ENCODE peak calls at places on chromosomes 4 and X, in nine cellular contexts. One of them, this sample, is unnamed.

GRCh38 chrX:24508375-24508774 is 43.3 kb downstream of the PDK3 start:
- DNase-seq in NCI-H1417: no peak
- DNase-seq in DMS153: no peak
- DNase-seq in activated T-helper 9 cell treated with anti-CD3 and anti-CD28 coated beads, Interleukin-2, amount 50 U/mL, for 16 hours: no peak
- DNase-seq in HT-29: no peak
- DNase-seq in lower lobe of right lung: no peak
- DNase-seq in central memory CD4-positive, alpha-beta T cell: no peak
- DNase-seq in left ventricle myocardium inferior: no peak
- DNase-seq in ELR: no peak
- DNase-seq in this sample: no peak

GRCh38 chrX:140389331-140389730 is 115.5 kb downstream of the SOX3 start:
- DNase-seq in NCI-H1417: no peak
- DNase-seq in DMS153: no peak
- DNase-seq in activated T-helper 9 cell treated with anti-CD3 and anti-CD28 coated beads, Interleukin-2, amount 50 U/mL, for 16 hours: no peak
- DNase-seq in HT-29: no peak
- DNase-seq in lower lobe of right lung: no peak
- DNase-seq in central memory CD4-positive, alpha-beta T cell: no peak
- DNase-seq in left ventricle myocardium inferior: no peak
- DNase-seq in ELR: no peak
- DNase-seq in this sample: no peak

GRCh38 chr4:56003606-56004005 is 54.9 kb downstream of the CEP135 start:
- DNase-seq in NCI-H1417: no peak
- DNase-seq in DMS153: no peak
- DNase-seq in activated T-helper 9 cell treated with anti-CD3 and anti-CD28 coated beads, Interleukin-2, amount 50 U/mL, for 16 hours: no peak
- DNase-seq in HT-29: no peak
- DNase-seq in lower lobe of right lung: no peak
- DNase-seq in central memory CD4-positive, alpha-beta T cell: no peak
- DNase-seq in left ventricle myocardium inferior: no peak
- DNase-seq in ELR: no peak
- DNase-seq in this sample: no peak

GRCh38 chrX:102517331-102517730 is 792 bp upstream of the TMSB15A start:
- DNase-seq in NCI-H1417: peak; percentile 61
- DNase-seq in DMS153: peak; percentile 3
- DNase-seq in activated T-helper 9 cell treated with anti-CD3 and anti-CD28 coated beads, Interleukin-2, amount 50 U/mL, for 16 hours: no peak
- DNase-seq in HT-29: peak; percentile 30
- DNase-seq in lower lobe of right lung: no peak
- DNase-seq in central memory CD4-positive, alpha-beta T cell: no peak
- DNase-seq in left ventricle myocardium inferior: no peak
- DNase-seq in ELR: peak; percentile 34
- DNase-seq in this sample: peak; percentile 35

GRCh38 chr4:30537462-30537861 is 182.7 kb upstream of the PCDH7 start:
- DNase-seq in NCI-H1417: no peak
- DNase-seq in DMS153: no peak
- DNase-seq in activated T-helper 9 cell treated with anti-CD3 and anti-CD28 coated beads, Interleukin-2, amount 50 U/mL, for 16 hours: no peak
- DNase-seq in HT-29: peak; percentile 80
- DNase-seq in lower lobe of right lung: no peak
- DNase-seq in central memory CD4-positive, alpha-beta T cell: no peak
- DNase-seq in left ventricle myocardium inferior: no peak
- DNase-seq in ELR: peak; percentile 92
- DNase-seq in this sample: no peak

GRCh38 chr4:85153221-85153620 is 186.7 kb upstream of the WDFY3 start:
- DNase-seq in NCI-H1417: no peak
- DNase-seq in DMS153: no peak
- DNase-seq in activated T-helper 9 cell treated with anti-CD3 and anti-CD28 coated beads, Interleukin-2, amount 50 U/mL, for 16 hours: no peak
- DNase-seq in HT-29: no peak
- DNase-seq in lower lobe of right lung: no peak
- DNase-seq in central memory CD4-positive, alpha-beta T cell: no peak
- DNase-seq in left ventricle myocardium inferior: no peak
- DNase-seq in ELR: no peak
- DNase-seq in this sample: no peak

GRCh38 chr4:79366422-79366821 is 40.6 kb upstream of the NAA11 start:
- DNase-seq in NCI-H1417: no peak
- DNase-seq in DMS153: no peak
- DNase-seq in activated T-helper 9 cell treated with anti-CD3 and anti-CD28 coated beads, Interleukin-2, amount 50 U/mL, for 16 hours: no peak
- DNase-seq in HT-29: no peak
- DNase-seq in lower lobe of right lung: no peak
- DNase-seq in central memory CD4-positive, alpha-beta T cell: no peak
- DNase-seq in left ventricle myocardium inferior: no peak
- DNase-seq in ELR: no peak
- DNase-seq in this sample: no peak

GRCh38 chr4:4838602-4839470 is 20.6 kb upstream of the MSX1 start:
- DNase-seq in NCI-H1417: no peak
- DNase-seq in DMS153: no peak
- DNase-seq in activated T-helper 9 cell treated with anti-CD3 and anti-CD28 coated beads, Interleukin-2, amount 50 U/mL, for 16 hours: no peak
- DNase-seq in HT-29: no peak
- DNase-seq in lower lobe of right lung: no peak
- DNase-seq in central memory CD4-positive, alpha-beta T cell: no peak
- DNase-seq in left ventricle myocardium inferior: no peak
- DNase-seq in ELR: no peak
- DNase-seq in this sample: no peak

GRCh38 chr4:6580353-6580752 is 5.4 kb downstream of the MAN2B2 start:
- DNase-seq in NCI-H1417: no peak
- DNase-seq in DMS153: no peak
- DNase-seq in activated T-helper 9 cell treated with anti-CD3 and anti-CD28 coated beads, Interleukin-2, amount 50 U/mL, for 16 hours: no peak
- DNase-seq in HT-29: no peak
- DNase-seq in lower lobe of right lung: no peak
- DNase-seq in central memory CD4-positive, alpha-beta T cell: no peak
- DNase-seq in left ventricle myocardium inferior: no peak
- DNase-seq in ELR: no peak
- DNase-seq in this sample: no peak

GRCh38 chr4:41749650-41750049 is 1.1 kb upstream of the PHOX2B start:
- DNase-seq in NCI-H1417: peak; percentile 43
- DNase-seq in DMS153: no peak
- DNase-seq in activated T-helper 9 cell treated with anti-CD3 and anti-CD28 coated beads, Interleukin-2, amount 50 U/mL, for 16 hours: no peak
- DNase-seq in HT-29: no peak
- DNase-seq in lower lobe of right lung: no peak
- DNase-seq in central memory CD4-positive, alpha-beta T cell: no peak
- DNase-seq in left ventricle myocardium inferior: no peak
- DNase-seq in ELR: no peak
- DNase-seq in this sample: no peak

GRCh38 chr4:33725861-33726260 is 2518.5 kb downstream of the ARAP2 start:
- DNase-seq in NCI-H1417: no peak
- DNase-seq in DMS153: no peak
- DNase-seq in activated T-helper 9 cell treated with anti-CD3 and anti-CD28 coated beads, Interleukin-2, amount 50 U/mL, for 16 hours: no peak
- DNase-seq in HT-29: no peak
- DNase-seq in lower lobe of right lung: no peak
- DNase-seq in central memory CD4-positive, alpha-beta T cell: no peak
- DNase-seq in left ventricle myocardium inferior: no peak
- DNase-seq in ELR: no peak
- DNase-seq in this sample: no peak

GRCh38 chrX:30488092-30488491 is 89.5 kb downstream of the TASL start:
- DNase-seq in NCI-H1417: peak; percentile 23
- DNase-seq in DMS153: no peak
- DNase-seq in activated T-helper 9 cell treated with anti-CD3 and anti-CD28 coated beads, Interleukin-2, amount 50 U/mL, for 16 hours: no peak
- DNase-seq in HT-29: no peak
- DNase-seq in lower lobe of right lung: no peak
- DNase-seq in central memory CD4-positive, alpha-beta T cell: no peak
- DNase-seq in left ventricle myocardium inferior: no peak
- DNase-seq in ELR: peak; percentile 4
- DNase-seq in this sample: no peak

GRCh38 chr4:161546902-161547301 is 616.9 kb downstream of the FSTL5 start:
- DNase-seq in NCI-H1417: no peak
- DNase-seq in DMS153: no peak
- DNase-seq in activated T-helper 9 cell treated with anti-CD3 and anti-CD28 coated beads, Interleukin-2, amount 50 U/mL, for 16 hours: no peak
- DNase-seq in HT-29: no peak
- DNase-seq in lower lobe of right lung: no peak
- DNase-seq in central memory CD4-positive, alpha-beta T cell: no peak
- DNase-seq in left ventricle myocardium inferior: no peak
- DNase-seq in ELR: no peak
- DNase-seq in this sample: no peak

GRCh38 chrX:3346436-3347329 is at the start of gene MXRA5:
- DNase-seq in NCI-H1417: no peak
- DNase-seq in DMS153: no peak
- DNase-seq in activated T-helper 9 cell treated with anti-CD3 and anti-CD28 coated beads, Interleukin-2, amount 50 U/mL, for 16 hours: no peak
- DNase-seq in HT-29: no peak
- DNase-seq in lower lobe of right lung: no peak
- DNase-seq in central memory CD4-positive, alpha-beta T cell: no peak
- DNase-seq in left ventricle myocardium inferior: peak; percentile 17
- DNase-seq in ELR: no peak
- DNase-seq in this sample: no peak

GRCh38 chr4:177558995-177559394 is 116.8 kb upstream of the AGA start:
- DNase-seq in NCI-H1417: no peak
- DNase-seq in DMS153: no peak
- DNase-seq in activated T-helper 9 cell treated with anti-CD3 and anti-CD28 coated beads, Interleukin-2, amount 50 U/mL, for 16 hours: no peak
- DNase-seq in HT-29: no peak
- DNase-seq in lower lobe of right lung: no peak
- DNase-seq in central memory CD4-positive, alpha-beta T cell: no peak
- DNase-seq in left ventricle myocardium inferior: no peak
- DNase-seq in ELR: no peak
- DNase-seq in this sample: no peak

GRCh38 chr4:107689912-107690587 is 30.0 kb downstream of the PAPSS1 start:
- DNase-seq in NCI-H1417: no peak
- DNase-seq in DMS153: no peak
- DNase-seq in activated T-helper 9 cell treated with anti-CD3 and anti-CD28 coated beads, Interleukin-2, amount 50 U/mL, for 16 hours: no peak
- DNase-seq in HT-29: no peak
- DNase-seq in lower lobe of right lung: no peak
- DNase-seq in central memory CD4-positive, alpha-beta T cell: no peak
- DNase-seq in left ventricle myocardium inferior: no peak
- DNase-seq in ELR: peak; percentile 94
- DNase-seq in this sample: no peak

GRCh38 chr4:100417565-100417964 is 100.3 kb downstream of the EMCN start:
- DNase-seq in NCI-H1417: no peak
- DNase-seq in DMS153: no peak
- DNase-seq in activated T-helper 9 cell treated with anti-CD3 and anti-CD28 coated beads, Interleukin-2, amount 50 U/mL, for 16 hours: no peak
- DNase-seq in HT-29: no peak
- DNase-seq in lower lobe of right lung: no peak
- DNase-seq in central memory CD4-positive, alpha-beta T cell: no peak
- DNase-seq in left ventricle myocardium inferior: no peak
- DNase-seq in ELR: no peak
- DNase-seq in this sample: no peak

GRCh38 chr4:176753049-176753448 is 39.7 kb downstream of the VEGFC start:
- DNase-seq in NCI-H1417: no peak
- DNase-seq in DMS153: no peak
- DNase-seq in activated T-helper 9 cell treated with anti-CD3 and anti-CD28 coated beads, Interleukin-2, amount 50 U/mL, for 16 hours: no peak
- DNase-seq in HT-29: no peak
- DNase-seq in lower lobe of right lung: no peak
- DNase-seq in central memory CD4-positive, alpha-beta T cell: no peak
- DNase-seq in left ventricle myocardium inferior: no peak
- DNase-seq in ELR: peak; percentile 90
- DNase-seq in this sample: no peak

GRCh38 chr4:3772632-3773031 is 6.4 kb downstream of the ADRA2C start:
- DNase-seq in NCI-H1417: no peak
- DNase-seq in DMS153: no peak
- DNase-seq in activated T-helper 9 cell treated with anti-CD3 and anti-CD28 coated beads, Interleukin-2, amount 50 U/mL, for 16 hours: no peak
- DNase-seq in HT-29: no peak
- DNase-seq in lower lobe of right lung: no peak
- DNase-seq in central memory CD4-positive, alpha-beta T cell: no peak
- DNase-seq in left ventricle myocardium inferior: no peak
- DNase-seq in ELR: no peak
- DNase-seq in this sample: no peak

GRCh38 chrX:23783569-23784486 is 855 bp downstream of the SAT1 start:
- DNase-seq in NCI-H1417: no peak
- DNase-seq in DMS153: no peak
- DNase-seq in activated T-helper 9 cell treated with anti-CD3 and anti-CD28 coated beads, Interleukin-2, amount 50 U/mL, for 16 hours: no peak
- DNase-seq in HT-29: peak; percentile 26
- DNase-seq in lower lobe of right lung: no peak
- DNase-seq in central memory CD4-positive, alpha-beta T cell: peak; percentile 9
- DNase-seq in left ventricle myocardium inferior: no peak
- DNase-seq in ELR: no peak
- DNase-seq in this sample: no peak

GRCh38 chrX:43349363-43349762 is 306.7 kb upstream of the MAOA start:
- DNase-seq in NCI-H1417: peak; percentile 17
- DNase-seq in DMS153: peak; percentile 7
- DNase-seq in activated T-helper 9 cell treated with anti-CD3 and anti-CD28 coated beads, Interleukin-2, amount 50 U/mL, for 16 hours: no peak
- DNase-seq in HT-29: peak; percentile 72
- DNase-seq in lower lobe of right lung: no peak
- DNase-seq in central memory CD4-positive, alpha-beta T cell: peak; percentile 20
- DNase-seq in left ventricle myocardium inferior: no peak
- DNase-seq in ELR: peak; percentile 0
- DNase-seq in this sample: peak; percentile 15

GRCh38 chr4:3791910-3792542 is 25.8 kb downstream of the ADRA2C start:
- DNase-seq in NCI-H1417: no peak
- DNase-seq in DMS153: no peak
- DNase-seq in activated T-helper 9 cell treated with anti-CD3 and anti-CD28 coated beads, Interleukin-2, amount 50 U/mL, for 16 hours: no peak
- DNase-seq in HT-29: peak; percentile 41
- DNase-seq in lower lobe of right lung: peak; percentile 55
- DNase-seq in central memory CD4-positive, alpha-beta T cell: no peak
- DNase-seq in left ventricle myocardium inferior: peak; percentile 36
- DNase-seq in ELR: peak; percentile 21
- DNase-seq in this sample: no peak

GRCh38 chr4:40843696-40844095 is 93.9 kb downstream of the NSUN7 start:
- DNase-seq in NCI-H1417: no peak
- DNase-seq in DMS153: no peak
- DNase-seq in activated T-helper 9 cell treated with anti-CD3 and anti-CD28 coated beads, Interleukin-2, amount 50 U/mL, for 16 hours: no peak
- DNase-seq in HT-29: peak; percentile 18
- DNase-seq in lower lobe of right lung: no peak
- DNase-seq in central memory CD4-positive, alpha-beta T cell: no peak
- DNase-seq in left ventricle myocardium inferior: no peak
- DNase-seq in ELR: peak; percentile 10
- DNase-seq in this sample: no peak

GRCh38 chr4:102575369-102576129 is 74.4 kb downstream of the NFKB1 start:
- DNase-seq in NCI-H1417: no peak
- DNase-seq in DMS153: no peak
- DNase-seq in activated T-helper 9 cell treated with anti-CD3 and anti-CD28 coated beads, Interleukin-2, amount 50 U/mL, for 16 hours: no peak
- DNase-seq in HT-29: peak; percentile 62
- DNase-seq in lower lobe of right lung: no peak
- DNase-seq in central memory CD4-positive, alpha-beta T cell: no peak
- DNase-seq in left ventricle myocardium inferior: no peak
- DNase-seq in ELR: peak; percentile 32
- DNase-seq in this sample: no peak

GRCh38 chr4:7253341-7253700 is 61.0 kb downstream of the SORCS2 start:
- DNase-seq in NCI-H1417: no peak
- DNase-seq in DMS153: no peak
- DNase-seq in activated T-helper 9 cell treated with anti-CD3 and anti-CD28 coated beads, Interleukin-2, amount 50 U/mL, for 16 hours: no peak
- DNase-seq in HT-29: no peak
- DNase-seq in lower lobe of right lung: no peak
- DNase-seq in central memory CD4-positive, alpha-beta T cell: no peak
- DNase-seq in left ventricle myocardium inferior: no peak
- DNase-seq in ELR: no peak
- DNase-seq in this sample: no peak

GRCh38 chr4:163157157-163157556 is 9.5 kb downstream of the NAF1 start:
- DNase-seq in NCI-H1417: no peak
- DNase-seq in DMS153: no peak
- DNase-seq in activated T-helper 9 cell treated with anti-CD3 and anti-CD28 coated beads, Interleukin-2, amount 50 U/mL, for 16 hours: no peak
- DNase-seq in HT-29: no peak
- DNase-seq in lower lobe of right lung: no peak
- DNase-seq in central memory CD4-positive, alpha-beta T cell: no peak
- DNase-seq in left ventricle myocardium inferior: no peak
- DNase-seq in ELR: peak; percentile 68
- DNase-seq in this sample: no peak

GRCh38 chr4:80989921-80990544 is 40.5 kb upstream of the BMP3 start:
- DNase-seq in NCI-H1417: peak; percentile 35
- DNase-seq in DMS153: no peak
- DNase-seq in activated T-helper 9 cell treated with anti-CD3 and anti-CD28 coated beads, Interleukin-2, amount 50 U/mL, for 16 hours: no peak
- DNase-seq in HT-29: peak; percentile 89
- DNase-seq in lower lobe of right lung: no peak
- DNase-seq in central memory CD4-positive, alpha-beta T cell: peak; percentile 43
- DNase-seq in left ventricle myocardium inferior: no peak
- DNase-seq in ELR: peak; percentile 64
- DNase-seq in this sample: peak; percentile 25

GRCh38 chrX:70908541-70908940 is at the start of gene TEX11:
- DNase-seq in NCI-H1417: no peak
- DNase-seq in DMS153: no peak
- DNase-seq in activated T-helper 9 cell treated with anti-CD3 and anti-CD28 coated beads, Interleukin-2, amount 50 U/mL, for 16 hours: no peak
- DNase-seq in HT-29: no peak
- DNase-seq in lower lobe of right lung: no peak
- DNase-seq in central memory CD4-positive, alpha-beta T cell: no peak
- DNase-seq in left ventricle myocardium inferior: no peak
- DNase-seq in ELR: no peak
- DNase-seq in this sample: no peak

GRCh38 chrX:80184854-80185253 is 170.3 kb downstream of the TBX22 start:
- DNase-seq in NCI-H1417: no peak
- DNase-seq in DMS153: no peak
- DNase-seq in activated T-helper 9 cell treated with anti-CD3 and anti-CD28 coated beads, Interleukin-2, amount 50 U/mL, for 16 hours: no peak
- DNase-seq in HT-29: no peak
- DNase-seq in lower lobe of right lung: no peak
- DNase-seq in central memory CD4-positive, alpha-beta T cell: no peak
- DNase-seq in left ventricle myocardium inferior: no peak
- DNase-seq in ELR: no peak
- DNase-seq in this sample: no peak

GRCh38 chr4:179095585-179096228 is 1653.5 kb upstream of the AGA start:
- DNase-seq in NCI-H1417: no peak
- DNase-seq in DMS153: no peak
- DNase-seq in activated T-helper 9 cell treated with anti-CD3 and anti-CD28 coated beads, Interleukin-2, amount 50 U/mL, for 16 hours: no peak
- DNase-seq in HT-29: peak; percentile 16
- DNase-seq in lower lobe of right lung: no peak
- DNase-seq in central memory CD4-positive, alpha-beta T cell: no peak
- DNase-seq in left ventricle myocardium inferior: no peak
- DNase-seq in ELR: peak; percentile 49
- DNase-seq in this sample: no peak

GRCh38 chrX:144040793-144041192 is 156.9 kb downstream of the UBE2NL start:
- DNase-seq in NCI-H1417: no peak
- DNase-seq in DMS153: no peak
- DNase-seq in activated T-helper 9 cell treated with anti-CD3 and anti-CD28 coated beads, Interleukin-2, amount 50 U/mL, for 16 hours: no peak
- DNase-seq in HT-29: no peak
- DNase-seq in lower lobe of right lung: no peak
- DNase-seq in central memory CD4-positive, alpha-beta T cell: no peak
- DNase-seq in left ventricle myocardium inferior: no peak
- DNase-seq in ELR: no peak
- DNase-seq in this sample: no peak

This sample was measured in NCI-H526 treated with DMSO at 0.1 percent for 48 hours.